ENCODE peak calls at places on chromosomes 12 and 14, in seven cellular contexts. H, K, N, P, I, X and Y are unnamed samples.

GRCh38 chr14:68018598-68018997 is 199.0 kb downstream of the RAD51B start:
- DNase-seq in H (no peak), K (peak), N (no peak), P (no peak), I (no peak), X (no peak), Y (no peak)

GRCh38 chr12:121241203-121241970 is 31.5 kb downstream of the P2RX4 start:
- DNase-seq in H (no peak), K (no peak), N (no peak), P (no peak), I (no peak), X (no peak), Y (no peak)

GRCh38 chr12:12239127-12239526 is 27.7 kb downstream of the LRP6 start:
- DNase-seq in H (no peak), K (no peak), N (no peak), P (no peak), I (no peak), X (no peak), Y (no peak)

GRCh38 chr14:25150401-25150800 is 100.5 kb upstream of the STXBP6 start:
- DNase-seq in H (no peak), K (peak), N (no peak), P (no peak), I (no peak), X (no peak), Y (no peak)

GRCh38 chr12:58592817-58593216 is 327.5 kb downstream of the LRIG3 start:
- DNase-seq in H (no peak), K (peak), N (no peak), P (no peak), I (no peak), X (no peak), Y (no peak)

GRCh38 chr12:61308220-61308619 is 952.0 kb upstream of the USP15 start:
- DNase-seq in H (no peak), K (no peak), N (no peak), P (no peak), I (no peak), X (no peak), Y (no peak)

GRCh38 chr14:81033841-81034240 is 78.4 kb downstream of the TSHR start:
- DNase-seq in H (no peak), K (no peak), N (no peak), P (no peak), I (no peak), X (no peak), Y (no peak)

GRCh38 chr14:100618763-100619320 is 31.6 kb upstream of the BEGAIN start:
- DNase-seq in H (no peak), K (no peak), N (no peak), P (no peak), I (no peak), X (peak), Y (no peak)

GRCh38 chr14:34425095-34425851 is 36.8 kb downstream of the SPTSSA start:
- DNase-seq in H (no peak), K (no peak), N (no peak), P (no peak), I (no peak), X (no peak), Y (peak)

GRCh38 chr12:79737875-79738718 is 47.3 kb upstream of the PAWR start:
- DNase-seq in H (peak), K (peak), N (peak), P (no peak), I (peak), X (no peak), Y (peak)

GRCh38 chr14:79464468-79464867 is 746.8 kb downstream of the DIO2 start:
- DNase-seq in H (no peak), K (no peak), N (no peak), P (no peak), I (no peak), X (no peak), Y (no peak)

GRCh38 chr12:74539765-74540526 is 2.3 kb downstream of the ATXN7L3B start:
- DNase-seq in H (no peak), K (no peak), N (no peak), P (no peak), I (peak), X (no peak), Y (no peak)

GRCh38 chr12:11987906-11988305 is 82.8 kb upstream of the BCL2L14 start:
- DNase-seq in H (no peak), K (no peak), N (no peak), P (no peak), I (no peak), X (no peak), Y (no peak)

GRCh38 chr12:75781532-75782046 is 250.0 kb downstream of the PHLDA1 start:
- DNase-seq in H (peak), K (peak), N (no peak), P (no peak), I (no peak), X (no peak), Y (no peak)

GRCh38 chr12:29164477-29165163 is 15.5 kb downstream of the FAR2 start:
- DNase-seq in H (no peak), K (peak), N (no peak), P (no peak), I (peak), X (no peak), Y (no peak)

GRCh38 chr14:24236689-24237462 is 4.1 kb downstream of the GMPR2 start:
- DNase-seq in H (no peak), K (no peak), N (no peak), P (no peak), I (no peak), X (no peak), Y (no peak)

GRCh38 chr14:67442139-67442906 is 30.4 kb upstream of the PLEK2 start:
- DNase-seq in H (no peak), K (no peak), N (no peak), P (no peak), I (peak), X (no peak), Y (peak)

GRCh38 chr12:56128669-56129209 is 672 bp downstream of the ESYT1 start:
- DNase-seq in H (no peak), K (no peak), N (no peak), P (no peak), I (no peak), X (peak), Y (no peak)

GRCh38 chr12:104469523-104469922 is 12.8 kb downstream of the CHST11 start:
- DNase-seq in H (no peak), K (no peak), N (no peak), P (no peak), I (no peak), X (no peak), Y (no peak)

GRCh38 chr12:107597695-107598410 is 87.7 kb upstream of the PWP1 start:
- DNase-seq in H (no peak), K (no peak), N (no peak), P (no peak), I (no peak), X (no peak), Y (no peak)

GRCh38 chr14:85071447-85071846 is 458.5 kb upstream of the FLRT2 start:
- DNase-seq in H (no peak), K (no peak), N (no peak), P (no peak), I (no peak), X (no peak), Y (no peak)

GRCh38 chr12:124130717-124131670 is 158.0 kb downstream of the ZNF664 start:
- DNase-seq in H (peak), K (no peak), N (no peak), P (no peak), I (peak), X (no peak), Y (peak)

GRCh38 chr12:93081810-93082165 is 152.7 kb upstream of the EEA1 start:
- DNase-seq in H (no peak), K (no peak), N (no peak), P (no peak), I (no peak), X (no peak), Y (peak)

GRCh38 chr12:93080452-93080851 is 151.4 kb upstream of the EEA1 start:
- DNase-seq in H (no peak), K (no peak), N (no peak), P (no peak), I (no peak), X (no peak), Y (no peak)

GRCh38 chr12:93079976-93080375 is 150.9 kb upstream of the EEA1 start:
- DNase-seq in H (no peak), K (no peak), N (no peak), P (no peak), I (no peak), X (no peak), Y (no peak)

GRCh38 chr12:93079271-93079670 is 150.2 kb upstream of the EEA1 start:
- DNase-seq in H (no peak), K (no peak), N (no peak), P (no peak), I (no peak), X (no peak), Y (no peak)

DNA sequence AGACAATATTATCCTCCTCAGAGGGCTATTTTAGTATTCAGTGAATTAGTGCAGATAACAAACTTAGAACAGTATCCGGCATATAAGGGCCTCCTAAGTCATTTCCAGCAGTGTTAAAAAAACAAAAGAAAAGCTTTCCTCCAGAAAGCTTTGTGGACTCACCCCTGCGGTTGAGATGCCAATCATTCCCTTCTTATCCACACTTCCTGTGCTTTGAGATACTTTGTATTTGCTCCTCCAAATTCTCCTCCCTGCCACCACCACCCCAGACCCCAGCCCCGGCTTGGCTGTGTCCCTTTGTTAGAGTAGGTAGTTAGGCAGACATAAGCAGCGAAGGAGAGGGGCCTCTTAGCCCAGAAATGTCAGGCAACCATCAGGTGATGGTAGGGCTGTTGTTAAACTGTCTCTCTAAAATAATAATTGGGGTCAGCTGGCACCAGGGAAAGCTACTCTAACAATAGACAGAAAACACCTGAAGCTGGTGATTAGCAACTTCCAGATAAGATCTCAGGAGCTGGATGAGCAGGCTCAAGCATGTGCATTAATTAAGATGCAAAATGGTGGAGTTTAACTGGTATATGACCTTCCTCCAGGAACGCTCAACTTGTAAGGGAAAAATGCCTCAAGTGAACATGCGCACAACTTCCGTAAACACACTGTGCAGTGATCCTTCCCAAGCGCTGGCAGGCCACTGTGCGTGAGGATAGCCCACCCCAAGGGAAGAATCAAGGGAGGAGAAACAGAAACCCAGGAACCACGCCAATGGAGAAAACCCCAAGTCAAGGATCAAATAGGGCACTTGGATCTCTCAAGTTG is 152.1 kb upstream of the EEA1 start:
- DNase-seq in H (no peak), K (no peak), N (no peak), P (no peak), I (no peak), X (no peak), Y (no peak)
- TF ChIP-seq CTCF in H (no peak), K (no peak), N (no peak), P (no peak), I (no peak), X (no peak), Y (no peak)

DNA sequence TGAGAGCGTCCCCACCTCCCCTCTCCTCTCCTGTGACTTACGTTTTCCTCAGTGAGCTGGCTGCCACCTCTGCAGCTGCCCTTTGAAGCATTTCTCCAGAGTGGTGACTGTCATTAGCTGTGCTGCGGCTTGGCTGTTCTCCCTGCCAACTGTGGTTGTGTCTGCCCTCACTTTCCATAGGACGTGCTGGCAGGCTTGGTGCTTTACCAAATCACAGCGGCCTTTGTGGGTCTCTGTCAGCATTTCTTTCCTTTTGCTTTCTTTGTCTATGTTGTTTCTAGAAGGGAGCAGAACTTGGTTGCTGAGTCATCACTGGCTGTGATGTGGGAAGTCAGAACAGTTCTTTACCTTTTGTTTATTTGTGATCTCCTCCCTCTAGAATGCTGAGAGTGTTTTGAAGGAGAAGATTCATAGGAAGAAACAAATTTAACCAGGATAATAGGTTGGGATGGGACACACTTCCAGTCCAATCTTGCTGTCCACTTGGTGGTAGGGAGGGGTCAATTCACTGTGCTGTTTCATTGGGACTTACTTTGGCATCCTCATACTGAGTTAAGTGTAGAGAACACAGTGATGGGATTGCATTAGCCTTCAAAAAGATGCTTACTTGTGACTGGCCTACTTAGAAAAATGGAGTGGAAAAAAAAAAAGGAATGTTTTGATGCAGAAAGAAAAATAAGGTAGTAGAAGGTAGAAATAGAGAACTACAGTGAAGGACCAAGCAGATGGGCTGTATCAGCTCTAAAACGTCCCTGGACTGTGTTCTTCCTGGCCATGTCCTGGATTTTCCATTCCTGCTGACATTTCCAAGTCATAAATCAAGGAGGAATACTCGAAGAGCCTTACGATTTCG is 88.3 kb downstream of the TMX1 start:
- DNase-seq in H (peak), K (peak), N (no peak), P (no peak), I (peak), X (no peak), Y (no peak)
- H3K4me3 ChIP-seq in H (no peak), K (no peak), N (no peak), P (no peak), I (no peak), X (no peak), Y (no peak)

GRCh38 chr14:92597873-92598548 is 84.4 kb downstream of the RIN3 start:
- DNase-seq in H (no peak), K (no peak), N (no peak), P (no peak), I (no peak), X (no peak), Y (no peak)
- TF ChIP-seq CTCF in H (no peak), K (no peak), N (no peak), P (no peak), I (no peak), X (no peak), Y (no peak)

GRCh38 chr12:39441189-39441962 is 1.5 kb downstream of the KIF21A start:
- DNase-seq in H (no peak), K (no peak), N (no peak), P (no peak), I (no peak), X (no peak), Y (no peak)
- H3K4me3 ChIP-seq in H (peak), K (peak), N (no peak), P (peak), I (peak), X (peak), Y (peak)

GRCh38 chr14:69812725-69813124 is 15.7 kb upstream of the SLC10A1 start:
- DNase-seq in H (peak), K (no peak), N (no peak), P (no peak), I (no peak), X (no peak), Y (peak)
- TF ChIP-seq CTCF in H (peak), K (no peak), N (no peak), P (no peak), I (no peak), X (no peak), Y (peak)